ENCODE peak calls at places on chromosomes 6 and 20, in eight cellular contexts. W is foreskin fibroblast, Q is fibroblast of pulmonary artery, U is astrocyte of the spinal cord, C is stomach, O is WTC11, Y is AG10803, G is endodermal cell. K is an unnamed sample.

GRCh38 chr20:3449319-3449718 is 21.5 kb upstream of the ATRN start:
- DNase-seq in W (no peak), Q (no peak), U (no peak), C (no peak), O (no peak), Y (no peak), G (no peak), K (no peak)

GRCh38 chr20:58994390-58995159 is 12.5 kb downstream of the CTSZ start:
- DNase-seq in W (no peak), Q (no peak), U (no peak), C (no peak), O (no peak), Y (no peak), G (peak; percentile 21), K (no peak)

GRCh38 chr6:84762220-84762940 is 2.0 kb downstream of the TBX18 start:
- DNase-seq in W (peak; percentile 76), Q (peak; percentile 74), U (peak; percentile 66), C (no peak), O (peak; percentile 44), Y (peak; percentile 64), G (no peak), K (peak; percentile 50)

GRCh38 chr20:49078310-49078709 is 32.2 kb downstream of the CSE1L start:
- DNase-seq in W (no peak), Q (no peak), U (no peak), C (no peak), O (no peak), Y (no peak), G (no peak), K (no peak)

GRCh38 chr20:60851826-60852704 is 400.0 kb upstream of the CDH4 start:
- DNase-seq in W (no peak), Q (no peak), U (no peak), C (no peak), O (peak; percentile 68), Y (no peak), G (peak; percentile 86), K (peak; percentile 66)

GRCh38 chr6:150876598-150876997 is 11.1 kb downstream of the MTHFD1L start:
- DNase-seq in W (no peak), Q (peak; percentile 44), U (peak; percentile 65), C (peak; percentile 85), O (no peak), Y (peak; percentile 62), G (no peak), K (no peak)

GRCh38 chr20:58312836-58313235 is 3.3 kb downstream of the RAB22A start:
- DNase-seq in W (no peak), Q (no peak), U (no peak), C (no peak), O (no peak), Y (no peak), G (no peak), K (no peak)

GRCh38 chr20:34974246-34974645 is 18.6 kb downstream of the MYH7B start:
- DNase-seq in W (no peak), Q (no peak), U (no peak), C (no peak), O (no peak), Y (no peak), G (peak; percentile 64), K (no peak)

GRCh38 chr6:10312445-10312844 is 102.4 kb downstream of the TFAP2A start:
- DNase-seq in W (no peak), Q (no peak), U (no peak), C (no peak), O (no peak), Y (no peak), G (no peak), K (no peak)

DNA sequence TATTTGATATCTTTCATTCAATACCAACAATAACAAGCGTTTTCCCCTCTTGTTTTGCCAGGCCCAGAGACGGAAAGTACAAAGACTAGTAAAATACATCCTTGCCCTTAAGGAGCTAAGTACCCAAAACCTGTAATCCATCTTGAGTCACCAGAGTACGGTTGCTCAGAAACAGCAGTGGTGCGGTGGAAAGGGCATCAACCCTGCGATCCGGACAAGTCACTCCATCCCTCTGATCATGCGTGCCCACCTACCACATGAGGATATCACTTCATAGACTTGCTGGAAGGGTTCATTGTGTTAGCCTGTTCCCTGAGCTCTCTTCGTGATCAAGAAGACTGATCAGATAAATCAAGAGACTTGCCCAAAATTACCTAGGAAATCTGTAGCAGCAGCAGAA is 1.9 kb downstream of the TOMM34 start:
- DNase-seq in W (no peak), Q (no peak), U (no peak), C (no peak), O (no peak), Y (no peak), G (no peak), K (no peak)
- TF ChIP-seq CTCF in W (no peak), Q (no peak), U (no peak), C (no peak), O (no peak), Y (no peak), G (no peak), K (no peak)

GRCh38 chr6:77624468-77624867 is 28.4 kb upstream of the MEI4 start:
- DNase-seq in W (no peak), Q (no peak), U (no peak), C (no peak), O (no peak), Y (no peak), G (no peak), K (no peak)

GRCh38 chr6:77619114-77619513 is 33.7 kb upstream of the MEI4 start:
- DNase-seq in W (no peak), Q (no peak), U (no peak), C (no peak), O (no peak), Y (no peak), G (no peak), K (no peak)

DNA sequence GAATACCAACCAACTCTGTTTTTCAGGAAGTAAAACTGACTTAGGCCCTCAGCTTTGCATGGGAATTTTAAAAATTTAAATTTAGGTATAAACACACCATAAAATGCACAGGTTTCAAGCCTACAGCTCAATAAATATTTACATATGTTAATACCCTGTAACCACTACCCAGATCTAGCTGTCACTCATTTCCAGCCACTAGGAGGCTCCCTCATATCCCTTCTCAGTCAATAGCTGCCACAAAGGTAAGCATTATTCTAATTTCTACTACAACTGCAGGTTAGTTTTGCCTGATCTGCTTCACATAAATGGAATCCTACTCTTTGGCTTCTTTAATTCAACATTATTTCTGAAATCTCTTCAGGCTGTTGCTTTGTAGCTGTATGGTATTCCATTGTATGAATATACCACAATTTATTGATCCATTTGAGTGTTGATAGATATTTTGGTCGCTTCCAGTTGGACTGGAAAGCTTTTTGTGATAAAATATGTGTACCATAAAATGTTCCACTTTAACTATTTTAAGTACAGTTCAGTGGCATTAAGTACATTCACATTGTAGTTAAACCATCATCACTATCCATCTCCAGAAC is 32.5 kb upstream of the MEI4 start:
- DNase-seq in W (no peak), Q (peak; percentile 16), U (peak; percentile 7), C (peak; percentile 28), O (peak; percentile 34), Y (no peak), G (peak; percentile 76), K (peak; percentile 27)
- TF ChIP-seq CTCF in W (no peak), Q (peak; percentile 50), U (peak; percentile 50), C (peak; percentile 24), O (peak; percentile 40), Y (peak; percentile 38), G (peak; percentile 86), K (peak; percentile 62)

DNA sequence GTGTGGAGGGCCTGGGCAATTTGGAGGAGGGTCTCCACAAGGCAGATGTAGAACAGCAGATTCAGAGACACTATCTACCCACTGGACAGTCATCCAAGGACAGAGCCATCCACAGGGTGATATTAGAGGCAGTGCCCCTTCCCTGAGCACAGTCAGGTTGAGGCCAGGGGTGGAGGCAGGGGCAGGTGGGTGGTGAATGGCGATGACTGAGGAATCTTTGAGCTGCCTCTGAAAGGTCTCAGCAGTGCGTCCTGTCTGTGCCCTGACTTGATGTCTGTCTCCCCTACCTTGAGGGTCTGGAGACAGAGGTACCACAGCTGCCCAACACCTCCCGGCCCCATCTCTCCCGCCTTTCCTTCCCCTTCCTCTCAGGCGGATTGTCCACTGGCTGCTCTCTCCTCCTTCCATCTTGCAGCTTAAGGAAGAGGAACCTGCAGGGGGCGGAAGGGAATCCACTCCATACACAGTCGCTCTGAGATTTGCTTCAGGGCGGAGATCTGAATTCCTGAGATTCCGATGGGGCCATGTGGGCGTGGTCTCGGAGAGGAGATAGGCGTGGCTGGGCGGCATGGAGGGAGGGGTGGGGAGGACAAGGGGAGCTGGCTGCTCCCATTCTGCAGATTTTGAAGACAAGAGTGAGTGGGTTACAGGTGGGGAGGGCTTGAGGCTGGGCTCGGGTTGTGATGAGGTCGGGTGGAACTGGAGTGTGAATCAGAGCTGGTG is 1.7 kb downstream of the MUCL3 start:
- DNase-seq in W (peak; percentile 89), Q (peak; percentile 85), U (peak; percentile 71), C (peak; percentile 89), O (peak; percentile 98), Y (peak; percentile 85), G (peak; percentile 98), K (peak; percentile 38)
- TF ChIP-seq CTCF in W (peak; percentile 76), Q (peak; percentile 72), U (peak; percentile 64), C (peak; percentile 68), O (peak; percentile 36), Y (peak; percentile 78), G (peak; percentile 73), K (no peak)

DNA sequence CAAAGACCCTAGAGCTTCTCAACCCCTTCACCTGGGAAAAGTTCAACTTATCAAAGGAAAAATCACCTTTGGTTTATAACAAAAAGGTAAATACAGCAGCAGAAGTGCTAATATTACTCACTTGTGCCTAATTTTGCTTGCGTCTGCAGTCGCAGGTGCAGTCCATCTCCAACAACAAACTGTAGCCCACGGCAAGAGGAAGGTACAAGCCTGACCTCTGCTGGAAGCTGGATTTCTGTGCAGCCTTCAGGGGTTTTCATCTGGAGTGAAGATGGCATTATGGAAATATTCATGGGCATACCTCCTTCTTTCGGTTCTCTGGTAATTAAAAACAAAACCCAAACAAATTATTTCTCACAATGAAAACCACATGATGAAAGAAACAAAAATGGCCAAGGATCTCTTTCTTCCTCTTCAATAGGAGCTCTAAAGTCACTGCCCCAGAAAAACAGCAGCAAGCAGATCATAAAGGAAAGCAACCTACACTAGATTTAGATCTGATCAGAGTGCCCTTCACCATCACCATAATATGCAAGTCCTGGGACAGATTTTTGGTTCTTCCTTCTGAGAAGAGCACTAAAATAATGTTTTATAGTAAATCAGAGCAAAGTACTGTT is 7.8 kb downstream of the UBE3D start:
- DNase-seq in W (peak; percentile 80), Q (peak; percentile 69), U (peak; percentile 51), C (no peak), O (peak; percentile 43), Y (peak; percentile 57), G (peak; percentile 76), K (peak; percentile 61)
- TF ChIP-seq CTCF in W (peak; percentile 87), Q (peak; percentile 93), U (peak; percentile 88), C (peak; percentile 45), O (peak; percentile 16), Y (peak; percentile 96), G (peak; percentile 86), K (peak; percentile 61)

GRCh38 chr6:159833556-159833955 is 33.5 kb downstream of the PNLDC1 start:
- DNase-seq in W (peak; percentile 83), Q (peak; percentile 38), U (no peak), C (no peak), O (no peak), Y (peak; percentile 66), G (no peak), K (no peak)
- TF ChIP-seq CTCF in W (peak; percentile 26), Q (no peak), U (no peak), C (no peak), O (no peak), Y (peak; percentile 49), G (peak; percentile 13), K (no peak)

GRCh38 chr6:56637640-56638039 is 5.0 kb downstream of the DST start:
- DNase-seq in W (peak; percentile 84), Q (peak; percentile 90), U (peak; percentile 82), C (no peak), O (no peak), Y (peak; percentile 82), G (no peak), K (no peak)
- TF ChIP-seq CTCF in W (peak; percentile 32), Q (peak; percentile 61), U (peak; percentile 56), C (peak; percentile 61), O (peak; percentile 36), Y (peak; percentile 79), G (peak; percentile 84), K (peak; percentile 60)

K was measured in glutamatergic neuron.